ENCODE peak calls at places on chromosomes 6 and 20, in seven cellular contexts. N is effector memory CD4-positive, alpha-beta T cell; I is sciatic nerve; Z is stimulated activated naive CD8-positive, alpha-beta T cell treated with anti-CD3 and anti-CD28 coated beads, Interleukin-15, Interleukin-2, amounts not matched to agents 100 U/mL and 50 U/mL, for 24 hours; Y is CD4-positive, alpha-beta T cell; X is RKO; Q is transverse colon. H is an unnamed sample.
A peak's percentile ranks its signal among the peaks of the same experiment; 100 is the strongest.

GRCh38 chr20:57659789-57660509 is 39.7 kb upstream of the ZBP1 start:
- DNase-seq in N (no peak), I (peak; percentile 42), Z (no peak), Y (no peak), X (no peak), Q (peak; percentile 4), H (peak; percentile 81)

GRCh38 chr20:36320898-36321695 is 15.0 kb downstream of the DLGAP4 start:
- DNase-seq in N (no peak), I (no peak), Z (no peak), Y (no peak), X (no peak), Q (no peak), H (peak; percentile 73)

GRCh38 chr6:14399635-14400034 is 282.1 kb downstream of the CD83 start:
- DNase-seq in N (no peak), I (no peak), Z (no peak), Y (no peak), X (no peak), Q (no peak), H (no peak)

GRCh38 chr6:129233458-129234134 is 350.7 kb downstream of the LAMA2 start:
- DNase-seq in N (no peak), I (no peak), Z (no peak), Y (no peak), X (no peak), Q (no peak), H (no peak)

GRCh38 chr6:102571236-102571908 is 1177.9 kb downstream of the GRIK2 start:
- DNase-seq in N (no peak), I (no peak), Z (no peak), Y (no peak), X (no peak), Q (no peak), H (no peak)

GRCh38 chr20:44583179-44583578 is 800 bp downstream of the PKIG start:
- DNase-seq in N (no peak), I (no peak), Z (no peak), Y (no peak), X (no peak), Q (no peak), H (no peak)

GRCh38 chr6:45036101-45036500 is 292.0 kb upstream of the RUNX2 start:
- DNase-seq in N (no peak), I (no peak), Z (no peak), Y (no peak), X (no peak), Q (no peak), H (no peak)

GRCh38 chr20:50015993-50016770 is 33.4 kb downstream of the SNAI1 start:
- DNase-seq in N (no peak), I (no peak), Z (no peak), Y (no peak), X (no peak), Q (no peak), H (peak; percentile 37)

GRCh38 chr6:108526739-108527174 is 34.0 kb upstream of the FOXO3 start:
- DNase-seq in N (no peak), I (no peak), Z (no peak), Y (no peak), X (peak; percentile 69), Q (no peak), H (no peak)

GRCh38 chr20:45300961-45301360 is 5.7 kb upstream of the RBPJL start:
- DNase-seq in N (no peak), I (no peak), Z (peak; percentile 63), Y (no peak), X (peak; percentile 62), Q (no peak), H (peak; percentile 91)

GRCh38 chr20:2168946-2169345 is 67.3 kb downstream of the STK35 start:
- DNase-seq in N (no peak), I (peak; percentile 21), Z (no peak), Y (no peak), X (no peak), Q (no peak), H (no peak)

GRCh38 chr6:143823463-143824006 is 19.6 kb upstream of the LTV1 start:
- DNase-seq in N (no peak), I (no peak), Z (no peak), Y (no peak), X (no peak), Q (no peak), H (no peak)

GRCh38 chr6:64908104-64908503 is 798.9 kb downstream of the EYS start:
- DNase-seq in N (no peak), I (no peak), Z (no peak), Y (no peak), X (no peak), Q (no peak), H (no peak)

GRCh38 chr6:151681426-151682059 is 125.9 kb upstream of the ESR1 start:
- DNase-seq in N (no peak), I (no peak), Z (no peak), Y (peak; percentile 2), X (no peak), Q (peak; percentile 32), H (peak; percentile 62)

GRCh38 chr20:31505903-31506302 is 8.3 kb upstream of the HM13 start:
- DNase-seq in N (no peak), I (no peak), Z (no peak), Y (no peak), X (no peak), Q (no peak), H (no peak)

GRCh38 chr6:157236040-157236725 is 87.1 kb downstream of the TMEM242 start:
- DNase-seq in N (no peak), I (no peak), Z (peak; percentile 30), Y (no peak), X (no peak), Q (no peak), H (peak; percentile 89)

GRCh38 chr6:28254340-28254618 is 2.2 kb upstream of the ZKSCAN4 start:
- DNase-seq in N (no peak), I (no peak), Z (peak; percentile 11), Y (no peak), X (no peak), Q (no peak), H (no peak)

GRCh38 chr6:168193816-168194701 is 115.0 kb upstream of the FRMD1 start:
- DNase-seq in N (no peak), I (peak; percentile 55), Z (no peak), Y (no peak), X (no peak), Q (no peak), H (no peak)

GRCh38 chr6:83735461-83735860 is 26.6 kb upstream of the SNAP91 start:
- DNase-seq in N (no peak), I (no peak), Z (no peak), Y (no peak), X (no peak), Q (no peak), H (no peak)

GRCh38 chr20:46137816-46138215 is 19.7 kb downstream of the CD40 start:
- DNase-seq in N (no peak), I (no peak), Z (no peak), Y (no peak), X (no peak), Q (no peak), H (no peak)

GRCh38 chr6:17865798-17866725 is 121.4 kb downstream of the KIF13A start:
- DNase-seq in N (no peak), I (peak; percentile 69), Z (no peak), Y (no peak), X (peak; percentile 84), Q (peak; percentile 18), H (peak; percentile 76)

GRCh38 chr6:118586741-118587485 is 38.8 kb downstream of the PLN start:
- DNase-seq in N (no peak), I (no peak), Z (no peak), Y (no peak), X (no peak), Q (no peak), H (no peak)

GRCh38 chr6:56250266-56250665 is 2.9 kb upstream of the COL21A1 start:
- DNase-seq in N (no peak), I (no peak), Z (no peak), Y (no peak), X (no peak), Q (no peak), H (no peak)

GRCh38 chr6:89187504-89187903 is 29.7 kb downstream of the GABRR1 start:
- DNase-seq in N (no peak), I (no peak), Z (no peak), Y (no peak), X (no peak), Q (no peak), H (no peak)

GRCh38 chr6:170097505-170098427 is 193.1 kb downstream of the DLL1 start:
- DNase-seq in N (no peak), I (peak; percentile 37), Z (no peak), Y (no peak), X (no peak), Q (peak; percentile 3), H (peak; percentile 43)

GRCh38 chr6:7691675-7692452 is 34.0 kb upstream of the BMP6 start:
- DNase-seq in N (no peak), I (no peak), Z (peak; percentile 29), Y (no peak), X (peak; percentile 47), Q (peak; percentile 19), H (peak; percentile 82)

GRCh38 chr6:27043244-27043643 is 204.3 kb upstream of the PRSS16 start:
- DNase-seq in N (no peak), I (no peak), Z (no peak), Y (no peak), X (no peak), Q (no peak), H (no peak)

GRCh38 chr6:145544514-145544913 is 190.8 kb downstream of the EPM2A start:
- DNase-seq in N (no peak), I (no peak), Z (no peak), Y (no peak), X (no peak), Q (no peak), H (no peak)

GRCh38 chr6:93272201-93272600 is 147.2 kb downstream of the EPHA7 start:
- DNase-seq in N (no peak), I (no peak), Z (no peak), Y (no peak), X (no peak), Q (no peak), H (no peak)

GRCh38 chr20:19981091-19981490 is 36.1 kb upstream of the NAA20 start:
- DNase-seq in N (no peak), I (no peak), Z (no peak), Y (no peak), X (no peak), Q (no peak), H (no peak)

GRCh38 chr6:108737594-108738546 is 110.4 kb upstream of the ARMC2 start:
- DNase-seq in N (no peak), I (no peak), Z (peak; percentile 15), Y (no peak), X (peak; percentile 99), Q (peak; percentile 57), H (peak; percentile 86)

GRCh38 chr20:59604770-59605665 is 678 bp downstream of the PHACTR3 start:
- DNase-seq in N (no peak), I (no peak), Z (no peak), Y (no peak), X (no peak), Q (no peak), H (no peak)

GRCh38 chr6:131754715-131755567 is 44.1 kb upstream of the CTAGE9 start:
- DNase-seq in N (no peak), I (no peak), Z (no peak), Y (no peak), X (no peak), Q (no peak), H (peak; percentile 38)

GRCh38 chr6:87663434-87663833 is 38.6 kb downstream of the AKIRIN2 start:
- DNase-seq in N (no peak), I (no peak), Z (no peak), Y (no peak), X (no peak), Q (no peak), H (peak; percentile 49)